ENCODE peak calls at places on chromosomes 7 and 10, in five cellular contexts. P, I, M, X and B are unnamed samples.
A peak's percentile ranks its signal among the peaks of the same experiment; 100 is the strongest.

GRCh38 chr10:23779287-23779686 is 340.4 kb downstream of the OTUD1 start:
- DNase-seq in P (no peak), I (no peak), M (no peak), X (no peak), B (no peak)

GRCh38 chr7:106717997-106718871 is 57.3 kb upstream of the CCDC71L start:
- DNase-seq in P (peak; percentile 43), I (peak; percentile 99), M (no peak), X (peak; percentile 2), B (no peak)

GRCh38 chr10:99854860-99855259 is 72.4 kb downstream of the ABCC2 start:
- DNase-seq in P (peak; percentile 20), I (peak; percentile 88), M (no peak), X (no peak), B (no peak)

GRCh38 chr7:27156508-27156898 is at the start of gene HOXA7:
- DNase-seq in P (peak; percentile 48), I (peak; percentile 91), M (peak; percentile 80), X (no peak), B (no peak)

GRCh38 chr10:79384773-79385391 is 37.6 kb downstream of the PPIF start:
- DNase-seq in P (no peak), I (no peak), M (no peak), X (no peak), B (no peak)

GRCh38 chr7:122255454-122255853 is 49.1 kb downstream of the FEZF1 start:
- DNase-seq in P (no peak), I (no peak), M (no peak), X (no peak), B (no peak)

GRCh38 chr7:1679326-1679965 is 9.4 kb downstream of the ELFN1 start:
- DNase-seq in P (no peak), I (no peak), M (peak; percentile 28), X (no peak), B (no peak)

GRCh38 chr10:2081501-2081900 is 344.2 kb upstream of the ADARB2 start:
- DNase-seq in P (no peak), I (no peak), M (no peak), X (no peak), B (no peak)

GRCh38 chr7:64516451-64516850 is 46.4 kb downstream of the ZNF680 start:
- DNase-seq in P (no peak), I (no peak), M (no peak), X (no peak), B (no peak)

GRCh38 chr7:11830004-11830403 is 2.0 kb downstream of the THSD7A start:
- DNase-seq in P (no peak), I (no peak), M (no peak), X (no peak), B (no peak)

GRCh38 chr7:124667312-124667711 is 98.3 kb downstream of the GPR37 start:
- DNase-seq in P (no peak), I (no peak), M (no peak), X (no peak), B (no peak)

GRCh38 chr7:22980422-22980821 is 33.5 kb downstream of the HYCC1 start:
- DNase-seq in P (no peak), I (peak; percentile 92), M (no peak), X (no peak), B (no peak)

GRCh38 chr7:7739718-7740355 is 21.4 kb upstream of the RPA3 start:
- DNase-seq in P (no peak), I (no peak), M (no peak), X (no peak), B (no peak)

GRCh38 chr10:14540062-14540461 is 209.3 kb upstream of the FRMD4A start:
- DNase-seq in P (no peak), I (no peak), M (no peak), X (no peak), B (no peak)

GRCh38 chr10:22345301-22346086 is at the start of gene SPAG6:
- DNase-seq in P (no peak), I (peak; percentile 33), M (peak; percentile 74), X (peak; percentile 14), B (peak; percentile 82)

GRCh38 chr7:146926833-146927232 is 810.2 kb downstream of the CNTNAP2 start:
- DNase-seq in P (no peak), I (no peak), M (no peak), X (no peak), B (no peak)

GRCh38 chr10:3107426-3107961 is 40.1 kb downstream of the PFKP start:
- DNase-seq in P (no peak), I (peak; percentile 94), M (peak; percentile 94), X (no peak), B (peak; percentile 87)

GRCh38 chr10:31864834-31865518 is 63.7 kb downstream of the ARHGAP12 start:
- DNase-seq in P (no peak), I (peak; percentile 50), M (no peak), X (no peak), B (no peak)

GRCh38 chr10:18737841-18738240 is 78.6 kb downstream of the ARL5B start:
- DNase-seq in P (no peak), I (peak; percentile 97), M (peak; percentile 48), X (no peak), B (no peak)

GRCh38 chr10:33136271-33136670 is 178.2 kb upstream of the ITGB1 start:
- DNase-seq in P (no peak), I (peak; percentile 78), M (no peak), X (no peak), B (no peak)

GRCh38 chr10:58700576-58700975 is 187.9 kb downstream of the BICC1 start:
- DNase-seq in P (no peak), I (peak; percentile 23), M (no peak), X (no peak), B (peak; percentile 53)

GRCh38 chr10:58701398-58702135 is 188.9 kb downstream of the BICC1 start:
- DNase-seq in P (no peak), I (peak; percentile 89), M (no peak), X (no peak), B (no peak)

GRCh38 chr10:58696736-58697135 is 184.1 kb downstream of the BICC1 start:
- DNase-seq in P (no peak), I (no peak), M (no peak), X (no peak), B (no peak)

GRCh38 chr10:58697691-58698090 is 185.0 kb downstream of the BICC1 start:
- DNase-seq in P (no peak), I (no peak), M (no peak), X (no peak), B (no peak)

GRCh38 chr10:58698777-58699356 is 186.2 kb downstream of the BICC1 start:
- DNase-seq in P (no peak), I (peak; percentile 63), M (no peak), X (no peak), B (no peak)
- H3K4me1 ChIP-seq in P (no peaks in the 10 kb centered on the region), I (peaks cover 58% of the 10 kb centered on the region), M (no peaks in the 10 kb centered on the region), X (no peaks in the 10 kb centered on the region), B (peaks cover 1% of the 10 kb centered on the region)

DNA sequence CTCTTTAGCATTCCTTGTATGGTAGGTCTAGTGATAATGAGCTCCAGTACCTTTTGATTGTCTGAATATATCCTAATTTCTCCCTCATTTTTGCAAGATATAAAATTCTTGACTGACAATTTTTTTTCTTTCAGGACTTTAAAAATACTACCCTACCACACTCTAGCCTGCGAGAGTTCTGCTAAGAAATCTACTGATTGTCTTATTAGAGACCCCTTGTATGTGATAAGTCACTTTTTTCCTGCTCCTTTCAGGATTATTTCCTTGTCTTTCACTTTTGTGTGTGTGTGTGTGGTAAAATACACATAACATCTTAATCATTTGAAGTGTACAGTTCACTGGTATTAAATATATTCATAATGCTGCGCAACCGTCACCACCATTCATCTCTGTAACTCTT is 68.7 kb upstream of the PPP1R9A start:
- DNase-seq in P (no peak), I (no peak), M (no peak), X (no peak), B (no peak)
- H3K9me3 ChIP-seq in P (peaks cover 4% of the 10 kb centered on the region), I (no peaks in the 10 kb centered on the region), M (peaks cover 6% of the 10 kb centered on the region), X (no peaks in the 10 kb centered on the region), B (peaks cover 1% of the 10 kb centered on the region)

GRCh38 chr7:113232885-113233284 is 114.5 kb upstream of the SMIM30 start:
- DNase-seq in P (no peak), I (no peak), M (no peak), X (no peak), B (no peak)
- H3K4me3 ChIP-seq in P (no peak overlapping the region), I (no peak overlapping the region), M (no peak overlapping the region), X (no peak overlapping the region), B (no peak overlapping the region)

DNA sequence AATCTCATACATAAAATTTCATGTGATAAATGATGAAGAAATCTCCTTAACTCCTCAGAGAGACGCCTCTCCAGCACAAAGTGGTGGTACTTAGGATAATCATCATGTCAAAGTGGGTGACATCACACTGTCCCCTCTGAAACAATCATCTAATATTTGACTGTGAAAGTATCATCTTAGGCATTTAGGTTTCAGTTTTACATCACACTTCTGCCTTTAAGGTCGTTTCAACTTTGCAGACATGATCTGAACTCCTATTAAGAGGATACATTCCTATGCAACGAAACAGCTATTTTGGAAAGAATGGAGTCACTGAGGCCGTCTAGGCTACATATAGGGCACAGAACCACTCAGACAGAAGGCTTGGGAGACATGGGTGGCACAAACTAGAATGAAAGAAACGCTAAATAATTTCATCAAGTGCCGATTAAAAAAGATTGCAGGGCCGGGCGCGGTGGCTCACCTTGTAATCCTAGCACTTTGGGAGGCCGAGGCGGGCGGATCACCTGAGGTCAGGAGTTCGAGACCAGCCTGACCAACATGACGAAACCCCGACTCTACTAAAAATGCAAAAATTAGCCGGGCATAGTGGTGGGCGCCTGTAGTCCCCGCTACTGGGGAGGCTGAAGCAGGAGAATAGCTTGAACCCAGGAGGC is 2.0 kb downstream of the VOPP1 start:
- DNase-seq in P (peak; percentile 32), I (peak; percentile 68), M (no peak), X (no peak), B (no peak)
- H3K4me1 ChIP-seq in P (peaks cover 70% of the 10 kb centered on the region), I (peaks cover 52% of the 10 kb centered on the region), M (peaks cover 3% of the 10 kb centered on the region), X (peaks cover 72% of the 10 kb centered on the region), B (peaks cover 20% of the 10 kb centered on the region)

DNA sequence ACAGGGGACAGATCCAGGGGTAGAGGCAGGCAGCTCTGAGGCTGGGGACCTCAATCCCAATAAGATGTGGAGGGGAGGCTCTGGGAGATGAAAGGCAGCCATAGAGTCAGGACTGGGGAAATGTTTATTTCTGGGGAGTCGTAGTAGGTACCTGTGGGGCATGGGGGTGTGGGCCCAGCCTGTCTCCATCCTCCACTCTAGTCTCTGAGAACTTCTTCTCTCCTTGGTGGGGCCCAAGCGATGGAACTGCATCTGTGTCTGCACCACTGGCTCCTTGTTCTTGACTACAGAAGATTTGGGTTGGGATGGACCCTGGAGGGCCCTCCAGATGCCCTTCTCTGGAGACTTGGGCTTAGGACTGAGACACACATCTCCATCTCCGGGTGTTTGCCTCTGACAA is 953.9 kb upstream of the ZNF722 start:
- DNase-seq in P (no peak), I (no peak), M (no peak), X (no peak), B (no peak)
- H3K9me3 ChIP-seq in P (no peaks in the 10 kb centered on the region), I (no peaks in the 10 kb centered on the region), M (no peaks in the 10 kb centered on the region), X (no peaks in the 10 kb centered on the region), B (peaks cover 4% of the 10 kb centered on the region)